ENCODE peak calls at places on chromosomes 13 and 19, in ten cellular contexts. C is endothelial cell; D is DMS153; I is AG09309; S is lower leg skin; P is stimulated activated naive CD8-positive, alpha-beta T cell treated with anti-CD3 and anti-CD28 coated beads, Interleukin-15, Interleukin-2, amounts not matched to agents 100 U/mL and 50 U/mL, for 24 hours; B is NCI-H1105 treated with DMSO at 0.1 percent for 48 hours; Z is NCI-H345; J is nucleus accumbens; W is T-helper 2 cell treated with Interferon-gamma antibody and Interleukin-4, amounts not matched to agents 5 μg/mL and 100 μg/mL, for 36 hours. K is an unnamed sample.

GRCh38 chr13:101408154-101408553 is 8.2 kb downstream of the NALCN start:
- DNase-seq in Z (no peak), D (no peak), J (no peak), P (no peak), B (no peak), I (no peak), W (no peak), C (no peak), S (no peak), K (no peak)

GRCh38 chr19:29620931-29621351 is 14.9 kb downstream of the POP4 start:
- DNase-seq in S (no peak), J (no peak), C (no peak), Z (no peak), I (no peak), P (peak), W (peak), D (no peak), B (no peak), K (no peak)

GRCh38 chr13:33193428-33193974 is 92.1 kb downstream of the STARD13 start:
- DNase-seq in W (no peak), I (no peak), B (no peak), S (no peak), P (no peak), D (no peak), J (no peak), C (no peak), Z (no peak), K (no peak)

GRCh38 chr13:41751277-41751676 is 209.6 kb downstream of the VWA8 start:
- DNase-seq in S (no peak), B (no peak), W (no peak), C (no peak), P (no peak), Z (no peak), I (peak), J (no peak), D (no peak), K (no peak)

GRCh38 chr13:48175200-48175599 is 57.8 kb upstream of the ITM2B start:
- DNase-seq in Z (no peak), J (no peak), S (no peak), D (no peak), P (no peak), B (no peak), C (no peak), W (no peak), I (no peak), K (no peak)

GRCh38 chr19:34734601-34735103 is 609 bp downstream of the ZNF181 start:
- DNase-seq in C (no peak), I (no peak), Z (no peak), P (no peak), W (no peak), B (peak), S (no peak), J (no peak), D (no peak), K (no peak)

GRCh38 chr13:33271759-33272158 is 13.8 kb downstream of the STARD13 start:
- DNase-seq in D (no peak), S (no peak), W (no peak), C (no peak), I (no peak), B (no peak), Z (no peak), P (no peak), J (no peak), K (no peak)

GRCh38 chr19:51246153-51246552 is 4.7 kb upstream of the SIGLECL1 start:
- DNase-seq in W (no peak), I (no peak), S (no peak), C (peak), Z (no peak), J (no peak), D (no peak), B (no peak), P (no peak), K (no peak)

GRCh38 chr13:31227063-31227462 is 27.3 kb downstream of the B3GLCT start:
- DNase-seq in C (no peak), P (no peak), B (no peak), W (no peak), Z (no peak), D (no peak), S (no peak), I (no peak), J (no peak), K (no peak)

GRCh38 chr19:32708457-32708856 is 11.1 kb upstream of the TDRD12 start:
- DNase-seq in C (no peak), J (no peak), I (no peak), P (peak), W (peak), B (no peak), Z (no peak), D (no peak), S (no peak), K (no peak)

GRCh38 chr19:18433039-18433691 is 4.8 kb downstream of the ISYNA1 start:
- DNase-seq in Z (no peak), P (peak), J (no peak), D (no peak), S (no peak), I (no peak), B (peak), W (no peak), C (no peak), K (peak)

GRCh38 chr13:30916991-30917390 is 10.9 kb downstream of the MEDAG start:
- DNase-seq in D (no peak), P (no peak), S (no peak), C (no peak), W (no peak), Z (no peak), I (no peak), B (no peak), J (no peak), K (no peak)

GRCh38 chr13:112688560-112689497 is 1.0 kb upstream of the ATP11A start:
- DNase-seq in J (no peak), S (no peak), Z (no peak), C (no peak), B (no peak), I (no peak), D (peak), P (peak), W (peak), K (no peak)

GRCh38 chr13:110392510-110393233 is 85.6 kb downstream of the COL4A2 start:
- DNase-seq in Z (no peak), S (no peak), D (no peak), C (no peak), B (no peak), I (no peak), J (no peak), P (no peak), W (no peak), K (no peak)

GRCh38 chr19:45972081-45972943 is 1.4 kb downstream of the NOVA2 start:
- DNase-seq in S (peak), B (no peak), C (no peak), I (no peak), W (peak), J (peak), Z (peak), P (peak), D (no peak), K (no peak)

GRCh38 chr13:42354246-42355117 is 82.5 kb downstream of the AKAP11 start:
- DNase-seq in J (no peak), I (no peak), D (no peak), B (no peak), C (no peak), Z (no peak), P (peak), S (no peak), W (peak), K (peak)

GRCh38 chr19:51259348-51260245 is 8.7 kb downstream of the SIGLECL1 start:
- DNase-seq in B (peak), J (no peak), D (no peak), I (no peak), C (peak), W (peak), P (peak), Z (no peak), S (peak), K (no peak)

GRCh38 chr19:37997911-37998344 is 90.9 kb downstream of the SIPA1L3 start:
- DNase-seq in D (no peak), W (no peak), B (no peak), C (no peak), I (peak), Z (no peak), P (no peak), J (no peak), S (no peak), K (no peak)

GRCh38 chr19:1657632-1658445 is 5.4 kb upstream of the TCF3 start:
- DNase-seq in Z (no peak), W (no peak), I (no peak), C (no peak), S (no peak), B (no peak), J (no peak), P (no peak), D (no peak), K (no peak)

GRCh38 chr19:1066748-1067340 is at the start of gene ARHGAP45:
- DNase-seq in B (no peak), P (peak), C (no peak), S (no peak), W (peak), J (no peak), D (no peak), Z (no peak), I (no peak), K (peak)

GRCh38 chr13:80695841-80696240 is 354.9 kb upstream of the SPRY2 start:
- DNase-seq in P (no peak), C (no peak), B (no peak), S (no peak), J (no peak), W (no peak), D (no peak), Z (no peak), I (no peak), K (no peak)

GRCh38 chr13:80718970-80719369 is 378.0 kb upstream of the SPRY2 start:
- DNase-seq in S (no peak), W (no peak), I (no peak), D (no peak), B (no peak), J (no peak), P (no peak), Z (no peak), C (no peak), K (no peak)

GRCh38 chr13:114129649-114130062 is 2.8 kb downstream of the RASA3 start:
- DNase-seq in D (no peak), S (no peak), C (no peak), B (no peak), J (no peak), I (no peak), W (no peak), Z (no peak), P (peak), K (no peak)

GRCh38 chr13:80469841-80470378 is 129.0 kb upstream of the SPRY2 start:
- DNase-seq in P (no peak), J (no peak), B (no peak), D (no peak), Z (no peak), W (no peak), C (no peak), S (peak), I (no peak), K (no peak)

GRCh38 chr19:11204943-11205349 is 7.6 kb upstream of the KANK2 start:
- DNase-seq in I (no peak), P (no peak), Z (no peak), D (no peak), B (no peak), J (no peak), W (no peak), C (no peak), S (peak), K (no peak)

GRCh38 chr13:110993788-110994187 is 78.9 kb upstream of the ANKRD10 start:
- DNase-seq in C (no peak), P (no peak), W (no peak), D (no peak), B (no peak), I (no peak), J (no peak), Z (no peak), S (no peak), K (no peak)

GRCh38 chr13:20667857-20668256 is 35.6 kb upstream of the IL17D start:
- DNase-seq in I (no peak), P (no peak), C (no peak), S (no peak), J (no peak), W (no peak), Z (no peak), D (no peak), B (no peak), K (peak)

GRCh38 chr13:85825454-85825853 is 26.2 kb upstream of the SLITRK6 start:
- DNase-seq in I (no peak), S (no peak), B (no peak), C (no peak), W (no peak), J (no peak), D (no peak), Z (no peak), P (no peak), K (no peak)

GRCh38 chr13:98909016-98909415 is 68.8 kb downstream of the DOCK9 start:
- DNase-seq in I (no peak), J (no peak), S (no peak), D (no peak), C (no peak), B (no peak), Z (no peak), P (no peak), W (peak), K (no peak)

GRCh38 chr19:45767410-45767880 is 1.6 kb downstream of the SIX5 start:
- DNase-seq in S (peak), J (no peak), I (peak), C (peak), W (no peak), D (no peak), P (no peak), Z (no peak), B (peak), K (no peak)

GRCh38 chr13:60591348-60591747 is 194.3 kb downstream of the TDRD3 start:
- DNase-seq in I (peak), P (no peak), D (no peak), C (no peak), B (no peak), J (no peak), Z (no peak), W (no peak), S (no peak), K (no peak)

GRCh38 chr13:80840313-80840976 is 499.5 kb upstream of the SPRY2 start:
- DNase-seq in I (no peak), P (no peak), B (no peak), W (no peak), S (peak), D (no peak), J (no peak), Z (no peak), C (no peak), K (no peak)

GRCh38 chr19:7119582-7119981 is 50.1 kb downstream of the ZNF557 start:
- DNase-seq in D (no peak), S (no peak), P (no peak), B (no peak), I (no peak), C (no peak), J (no peak), Z (no peak), W (no peak), K (no peak)